ENCODE peak calls at places on chromosomes 3 and 15, in five cellular contexts. One of them, this sample, is unnamed.

GRCh38 chr3:29693863-29694262 is 413.0 kb downstream of the RBMS3 start:
- ATAC-seq in Panc1: peak
- ATAC-seq in HepG2: no peak
- ATAC-seq in upper lobe of left lung: peak
- ATAC-seq in GM23338: peak
- ATAC-seq in this sample: peak

GRCh38 chr3:111785034-111785433 is 74.0 kb upstream of the PHLDB2 start:
- ATAC-seq in Panc1: no peak
- ATAC-seq in upper lobe of left lung: peak
- ATAC-seq in GM23338: no peak
- ATAC-seq in HepG2: no peak
- ATAC-seq in this sample: no peak

GRCh38 chr3:179942560-179943075 is 94.1 kb downstream of the PEX5L start:
- ATAC-seq in Panc1: no peak
- ATAC-seq in HepG2: peak
- ATAC-seq in upper lobe of left lung: peak
- ATAC-seq in GM23338: no peak
- ATAC-seq in this sample: no peak

GRCh38 chr15:99401971-99402732 is 150.9 kb downstream of the LRRC28 start:
- ATAC-seq in upper lobe of left lung: no peak
- ATAC-seq in HepG2: peak
- ATAC-seq in Panc1: no peak
- ATAC-seq in GM23338: peak
- ATAC-seq in this sample: no peak

GRCh38 chr3:122533480-122533879 is 18.7 kb upstream of the KPNA1 start:
- ATAC-seq in GM23338: no peak
- ATAC-seq in upper lobe of left lung: no peak
- ATAC-seq in Panc1: no peak
- ATAC-seq in HepG2: no peak
- ATAC-seq in this sample: no peak

GRCh38 chr3:42057561-42058211 is 33.5 kb upstream of the TRAK1 start:
- ATAC-seq in GM23338: no peak
- ATAC-seq in upper lobe of left lung: no peak
- ATAC-seq in Panc1: no peak
- ATAC-seq in HepG2: no peak
- ATAC-seq in this sample: no peak

GRCh38 chr15:52040167-52040900 is 21.3 kb downstream of the MAPK6 start:
- ATAC-seq in GM23338: peak
- ATAC-seq in Panc1: peak
- ATAC-seq in upper lobe of left lung: peak
- ATAC-seq in HepG2: peak
- ATAC-seq in this sample: no peak

GRCh38 chr15:82554351-82554750 is 14.1 kb upstream of the RPS17 start:
- ATAC-seq in HepG2: no peak
- ATAC-seq in Panc1: no peak
- ATAC-seq in upper lobe of left lung: no peak
- ATAC-seq in GM23338: no peak
- ATAC-seq in this sample: no peak

GRCh38 chr3:124791639-124792111 is 61.4 kb downstream of the UMPS start:
- ATAC-seq in GM23338: no peak
- ATAC-seq in HepG2: no peak
- ATAC-seq in Panc1: no peak
- ATAC-seq in upper lobe of left lung: peak
- ATAC-seq in this sample: peak

GRCh38 chr15:25766421-25766820 is 96.7 kb downstream of the ATP10A start:
- ATAC-seq in GM23338: peak
- ATAC-seq in HepG2: no peak
- ATAC-seq in upper lobe of left lung: no peak
- ATAC-seq in Panc1: no peak
- ATAC-seq in this sample: no peak

GRCh38 chr3:185280572-185281365 is 26.9 kb upstream of the EHHADH start:
- ATAC-seq in Panc1: no peak
- ATAC-seq in HepG2: peak
- ATAC-seq in upper lobe of left lung: peak
- ATAC-seq in GM23338: peak
- ATAC-seq in this sample: no peak

GRCh38 chr15:52397118-52397517 is 101.5 kb upstream of the MYO5C start:
- ATAC-seq in HepG2: no peak
- ATAC-seq in GM23338: no peak
- ATAC-seq in upper lobe of left lung: no peak
- ATAC-seq in Panc1: no peak
- ATAC-seq in this sample: no peak

GRCh38 chr15:89662893-89663673 is 7.8 kb upstream of the KIF7 start:
- ATAC-seq in HepG2: peak
- ATAC-seq in GM23338: peak
- ATAC-seq in upper lobe of left lung: peak
- ATAC-seq in Panc1: no peak
- ATAC-seq in this sample: peak

GRCh38 chr15:25345943-25346342 is 92.9 kb downstream of the UBE3A start:
- ATAC-seq in HepG2: peak
- ATAC-seq in GM23338: peak
- ATAC-seq in Panc1: peak
- ATAC-seq in upper lobe of left lung: no peak
- ATAC-seq in this sample: peak

GRCh38 chr3:187318819-187319616 is 27.5 kb upstream of the MASP1 start:
- ATAC-seq in GM23338: peak
- ATAC-seq in Panc1: peak
- ATAC-seq in HepG2: peak
- ATAC-seq in upper lobe of left lung: peak
- ATAC-seq in this sample: peak

GRCh38 chr15:60840306-60840702 is 361.4 kb upstream of the ICE2 start:
- ATAC-seq in Panc1: no peak
- ATAC-seq in upper lobe of left lung: no peak
- ATAC-seq in HepG2: peak
- ATAC-seq in GM23338: peak
- ATAC-seq in this sample: no peak

GRCh38 chr3:21509706-21510105 is 241.3 kb downstream of the ZNF385D start:
- ATAC-seq in GM23338: no peak
- ATAC-seq in HepG2: no peak
- ATAC-seq in upper lobe of left lung: peak
- ATAC-seq in Panc1: no peak
- ATAC-seq in this sample: no peak

GRCh38 chr15:63390689-63391088 is 9.0 kb upstream of the CA12 start:
- ATAC-seq in Panc1: no peak
- ATAC-seq in GM23338: no peak
- ATAC-seq in HepG2: no peak
- ATAC-seq in upper lobe of left lung: no peak
- ATAC-seq in this sample: no peak

GRCh38 chr15:41022487-41023090 is 69.3 kb downstream of the CHAC1 start:
- ATAC-seq in GM23338: peak
- ATAC-seq in HepG2: peak
- ATAC-seq in Panc1: peak
- ATAC-seq in upper lobe of left lung: peak
- ATAC-seq in this sample: peak
- TF ChIP-seq CTCF in GM23338: peak
- TF ChIP-seq CTCF in HepG2: peak
- TF ChIP-seq CTCF in Panc1: peak
- TF ChIP-seq CTCF in upper lobe of left lung: peak
- TF ChIP-seq CTCF in this sample: peak

GRCh38 chr3:106528932-106529331 is 660.1 kb upstream of the CBLB start:
- ATAC-seq in HepG2: no peak
- ATAC-seq in GM23338: no peak
- ATAC-seq in Panc1: no peak
- ATAC-seq in upper lobe of left lung: no peak
- ATAC-seq in this sample: no peak
- TF ChIP-seq POLR2AphosphoS5 in HepG2: no peak
- TF ChIP-seq POLR2AphosphoS5 in GM23338: no peak
- TF ChIP-seq POLR2AphosphoS5 in Panc1: no peak
- TF ChIP-seq POLR2AphosphoS5 in upper lobe of left lung: no peak
- TF ChIP-seq POLR2AphosphoS5 in this sample: no peak

GRCh38 chr3:99551520-99551919 is 86.9 kb upstream of the COL8A1 start:
- ATAC-seq in upper lobe of left lung: no peak
- ATAC-seq in GM23338: no peak
- ATAC-seq in Panc1: no peak
- ATAC-seq in HepG2: peak
- ATAC-seq in this sample: no peak
- TF ChIP-seq CTCF in upper lobe of left lung: no peak
- TF ChIP-seq CTCF in GM23338: peak
- TF ChIP-seq CTCF in Panc1: peak
- TF ChIP-seq CTCF in HepG2: no peak
- TF ChIP-seq CTCF in this sample: no peak

GRCh38 chr3:189981668-189982067 is 139.0 kb downstream of the P3H2 start:
- ATAC-seq in HepG2: no peak
- ATAC-seq in upper lobe of left lung: peak
- ATAC-seq in GM23338: no peak
- ATAC-seq in Panc1: peak
- ATAC-seq in this sample: peak
- TF ChIP-seq POLR2AphosphoS5 in HepG2: no peak
- TF ChIP-seq POLR2AphosphoS5 in upper lobe of left lung: no peak
- TF ChIP-seq POLR2AphosphoS5 in GM23338: no peak
- TF ChIP-seq POLR2AphosphoS5 in Panc1: no peak
- TF ChIP-seq POLR2AphosphoS5 in this sample: peak

GRCh38 chr3:55416381-55416821 is 70.7 kb downstream of the WNT5A start:
- ATAC-seq in upper lobe of left lung: no peak
- ATAC-seq in GM23338: no peak
- ATAC-seq in HepG2: no peak
- ATAC-seq in Panc1: no peak
- ATAC-seq in this sample: no peak
- TF ChIP-seq CTCF in upper lobe of left lung: no peak
- TF ChIP-seq CTCF in GM23338: no peak
- TF ChIP-seq CTCF in HepG2: no peak
- TF ChIP-seq CTCF in Panc1: no peak
- TF ChIP-seq CTCF in this sample: no peak

GRCh38 chr3:115398481-115398880 is 224.8 kb upstream of the GAP43 start:
- ATAC-seq in upper lobe of left lung: no peak
- ATAC-seq in HepG2: no peak
- ATAC-seq in Panc1: no peak
- ATAC-seq in GM23338: no peak
- ATAC-seq in this sample: no peak

GRCh38 chr3:115397433-115397832 is 225.9 kb upstream of the GAP43 start:
- ATAC-seq in Panc1: no peak
- ATAC-seq in HepG2: no peak
- ATAC-seq in upper lobe of left lung: no peak
- ATAC-seq in GM23338: no peak
- ATAC-seq in this sample: no peak

GRCh38 chr3:115401298-115401697 is 222.0 kb upstream of the GAP43 start:
- ATAC-seq in GM23338: no peak
- ATAC-seq in upper lobe of left lung: peak
- ATAC-seq in HepG2: no peak
- ATAC-seq in Panc1: no peak
- ATAC-seq in this sample: no peak

GRCh38 chr3:115399751-115400150 is 223.6 kb upstream of the GAP43 start:
- ATAC-seq in HepG2: no peak
- ATAC-seq in GM23338: peak
- ATAC-seq in upper lobe of left lung: no peak
- ATAC-seq in Panc1: no peak
- ATAC-seq in this sample: no peak

DNA sequence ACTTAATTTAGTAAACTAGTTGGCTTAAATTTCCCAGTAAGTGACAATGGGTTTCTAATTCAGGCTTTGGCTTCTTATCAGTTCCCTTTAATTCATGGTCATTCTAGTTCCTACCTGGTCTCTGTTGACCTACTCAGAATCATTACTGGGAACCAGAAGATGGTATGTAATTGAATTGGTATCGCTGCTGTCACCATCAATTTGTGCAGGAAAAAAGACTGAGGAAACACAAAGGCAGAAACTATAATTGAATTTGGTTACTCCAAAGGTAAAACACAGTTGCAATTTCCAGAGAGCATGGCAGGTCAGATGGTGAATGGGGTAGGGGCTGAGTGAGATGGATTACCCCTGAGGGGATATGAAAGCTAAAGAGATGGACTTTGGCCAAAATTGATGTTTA is 226.5 kb upstream of the GAP43 start:
- ATAC-seq in Panc1: no peak
- ATAC-seq in HepG2: no peak
- ATAC-seq in upper lobe of left lung: no peak
- ATAC-seq in GM23338: no peak
- ATAC-seq in this sample: no peak
- TF ChIP-seq POLR2AphosphoS5 in Panc1: no peak
- TF ChIP-seq POLR2AphosphoS5 in HepG2: no peak
- TF ChIP-seq POLR2AphosphoS5 in upper lobe of left lung: no peak
- TF ChIP-seq POLR2AphosphoS5 in GM23338: no peak
- TF ChIP-seq POLR2AphosphoS5 in this sample: no peak

GRCh38 chr3:156673732-156674045 is 701 bp upstream of the TIPARP start:
- ATAC-seq in Panc1: peak
- ATAC-seq in GM23338: no peak
- ATAC-seq in upper lobe of left lung: no peak
- ATAC-seq in HepG2: peak
- ATAC-seq in this sample: no peak

GRCh38 chr3:156674046-156674910 is at the start of gene TIPARP:
- ATAC-seq in GM23338: peak
- ATAC-seq in HepG2: peak
- ATAC-seq in Panc1: peak
- ATAC-seq in upper lobe of left lung: peak
- ATAC-seq in this sample: peak

GRCh38 chr3:156675744-156676466 is 1.5 kb downstream of the TIPARP start:
- ATAC-seq in GM23338: no peak
- ATAC-seq in upper lobe of left lung: no peak
- ATAC-seq in Panc1: peak
- ATAC-seq in HepG2: no peak
- ATAC-seq in this sample: no peak

GRCh38 chr3:156676467-156677119 is 2.2 kb downstream of the TIPARP start:
- ATAC-seq in Panc1: no peak
- ATAC-seq in upper lobe of left lung: no peak
- ATAC-seq in GM23338: no peak
- ATAC-seq in HepG2: no peak
- ATAC-seq in this sample: no peak

DNA sequence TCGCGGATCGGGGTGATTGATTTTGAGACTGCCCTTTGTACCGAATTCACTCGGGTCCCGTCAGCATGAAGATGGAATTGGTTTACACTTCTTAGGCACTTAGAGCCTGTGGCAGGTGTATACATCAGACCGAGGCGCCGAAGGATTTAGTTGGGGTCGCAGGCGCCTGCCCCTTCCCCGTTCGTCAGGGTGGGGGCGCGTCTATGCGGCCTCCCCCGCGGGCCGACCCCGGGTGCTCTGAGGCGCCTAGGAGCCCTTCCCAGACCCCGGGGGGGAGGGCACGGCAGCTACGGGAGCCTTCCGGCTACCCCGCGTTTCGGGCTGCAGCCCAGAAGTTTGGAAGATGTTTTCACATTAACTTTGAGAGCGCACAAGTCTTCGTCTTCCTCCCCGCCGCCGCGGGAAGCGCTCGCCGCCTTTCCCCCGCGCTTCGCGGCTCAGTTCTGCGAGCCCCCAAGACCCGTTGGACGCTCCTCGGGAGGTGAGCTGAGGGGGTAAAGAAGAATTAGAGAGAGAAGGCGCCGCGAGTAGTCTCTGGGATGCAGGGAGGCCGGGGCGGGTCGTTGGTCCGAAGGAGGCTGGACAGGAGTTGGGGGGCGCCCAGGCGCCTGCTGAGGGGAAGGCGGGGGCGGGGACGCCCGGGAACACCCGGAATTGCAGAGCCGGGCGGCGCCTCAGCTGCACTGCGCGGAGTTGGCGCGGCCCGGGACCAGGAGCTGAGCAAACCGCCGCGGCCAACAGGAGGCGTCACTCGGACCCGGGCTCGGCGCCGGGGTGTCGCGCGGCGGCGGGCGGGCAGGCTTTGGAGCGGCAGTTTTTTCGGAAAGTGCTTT is 737 bp downstream of the TIPARP start:
- ATAC-seq in GM23338: peak
- ATAC-seq in HepG2: peak
- ATAC-seq in upper lobe of left lung: peak
- ATAC-seq in Panc1: peak
- ATAC-seq in this sample: peak
- TF ChIP-seq CTCF in GM23338: peak
- TF ChIP-seq CTCF in HepG2: peak
- TF ChIP-seq CTCF in upper lobe of left lung: peak
- TF ChIP-seq CTCF in Panc1: peak
- TF ChIP-seq CTCF in this sample: peak

GRCh38 chr15:97479957-97480356 is 480.5 kb upstream of the ARRDC4 start:
- ATAC-seq in Panc1: no peak
- ATAC-seq in GM23338: no peak
- ATAC-seq in HepG2: no peak
- ATAC-seq in upper lobe of left lung: no peak
- ATAC-seq in this sample: no peak
- TF ChIP-seq POLR2AphosphoS5 in Panc1: no peak
- TF ChIP-seq POLR2AphosphoS5 in GM23338: no peak
- TF ChIP-seq POLR2AphosphoS5 in HepG2: no peak
- TF ChIP-seq POLR2AphosphoS5 in upper lobe of left lung: no peak
- TF ChIP-seq POLR2AphosphoS5 in this sample: no peak

This sample was measured in gastroesophageal sphincter.